ENCODE peak calls at places on chromosomes 12 and 14, in four cellular contexts. L is naive B cell, S is cardiac fibroblast, D is left kidney. C is an unnamed sample.

GRCh38 chr12:226401-226800 is 12.4 kb upstream of the SLC6A12 start:
- DNase-seq in L (no peak), S (no peak), D (no peak), C (no peak)

GRCh38 chr14:101351146-101351545 is 210.1 kb upstream of the DIO3 start:
- DNase-seq in L (no peak), S (no peak), D (no peak), C (no peak)

GRCh38 chr12:94621662-94622359 is 28.5 kb downstream of the TMCC3 start:
- DNase-seq in L (peak; percentile 19), S (peak; percentile 56), D (no peak), C (no peak)

GRCh38 chr14:104477117-104477623 is 102.4 kb upstream of the C14orf180 start:
- DNase-seq in L (no peak), S (no peak), D (no peak), C (no peak)

GRCh38 chr12:112198120-112198733 is 72.9 kb downstream of the TRAFD1 start:
- DNase-seq in L (peak; percentile 40), S (peak; percentile 71), D (peak; percentile 83), C (peak; percentile 22)

GRCh38 chr12:52151859-52152783 is 39.7 kb downstream of the KRT80 start:
- DNase-seq in L (peak; percentile 40), S (peak; percentile 63), D (peak; percentile 80), C (peak; percentile 69)

GRCh38 chr12:124485371-124485770 is 82.0 kb downstream of the NCOR2 start:
- DNase-seq in L (no peak), S (no peak), D (no peak), C (no peak)

GRCh38 chr12:6684609-6685008 is 4.6 kb downstream of the ZNF384 start:
- DNase-seq in L (peak; percentile 59), S (peak; percentile 52), D (peak; percentile 54), C (no peak)

GRCh38 chr12:6221146-6221545 is 20.9 kb downstream of the CD9 start:
- DNase-seq in L (no peak), S (no peak), D (no peak), C (no peak)

GRCh38 chr12:99709619-99710018 is 62.1 kb downstream of the GARIN6 start:
- DNase-seq in L (no peak), S (no peak), D (no peak), C (no peak)

GRCh38 chr12:24366514-24366913 is 417.0 kb upstream of the SOX5 start:
- DNase-seq in L (no peak), S (no peak), D (no peak), C (no peak)

GRCh38 chr12:76836633-76837032 is 42.2 kb downstream of the CSRP2 start:
- DNase-seq in L (no peak), S (no peak), D (no peak), C (no peak)

GRCh38 chr14:50944647-50945413 is 547 bp upstream of the PYGL start:
- DNase-seq in L (no peak), S (peak; percentile 55), D (no peak), C (no peak)

GRCh38 chr12:64051057-64051456 is 171.0 kb downstream of the KICS2 start:
- DNase-seq in L (no peak), S (no peak), D (no peak), C (no peak)

GRCh38 chr12:76144253-76144564 is 59.7 kb upstream of the NAP1L1 start:
- DNase-seq in L (peak; percentile 9), S (peak; percentile 64), D (peak; percentile 55), C (peak; percentile 9)

GRCh38 chr12:38099686-38100085 is 216.9 kb upstream of the ALG10B start:
- DNase-seq in L (no peak), S (no peak), D (no peak), C (no peak)

GRCh38 chr12:132502149-132502881 is 12.4 kb downstream of the FBRSL1 start:
- DNase-seq in L (no peak), S (no peak), D (peak; percentile 51), C (no peak)

GRCh38 chr14:104341532-104342434 is 203.4 kb downstream of the KIF26A start:
- DNase-seq in L (no peak), S (peak; percentile 2), D (peak; percentile 82), C (no peak)

GRCh38 chr14:22896760-22897159 is 13.7 kb downstream of the REM2 start:
- DNase-seq in L (no peak), S (no peak), D (no peak), C (no peak)

C was measured in T follicular helper cell.